ENCODE peak calls at places on chromosomes 7 and 10, in eight cellular contexts. L, Z, P, R, B, V, I and C are unnamed samples.

GRCh38 chr7:100545636-100546128 is 6.7 kb downstream of the AGFG2 start:
- DNase-seq in B (peak; percentile 96), L (no peak), R (peak; percentile 39), V (peak; percentile 68), I (peak; percentile 70), Z (peak; percentile 73), P (peak; percentile 67), C (peak; percentile 42)

GRCh38 chr7:64087501-64087900 is 42.3 kb downstream of the ZNF727 start:
- DNase-seq in P (no peak), V (no peak), B (no peak), Z (no peak), I (no peak), R (no peak), L (no peak), C (no peak)

GRCh38 chr10:14761372-14761771 is 13.3 kb downstream of the FAM107B start:
- DNase-seq in L (no peak), V (no peak), B (no peak), I (no peak), R (no peak), Z (no peak), P (no peak), C (no peak)

GRCh38 chr7:45484094-45484493 is 90.1 kb upstream of the ADCY1 start:
- DNase-seq in R (no peak), P (no peak), B (no peak), Z (no peak), V (no peak), I (no peak), L (no peak), C (no peak)

GRCh38 chr10:11684717-11685645 is 57.2 kb upstream of the ECHDC3 start:
- DNase-seq in L (no peak), Z (peak; percentile 52), V (peak; percentile 51), I (no peak), B (peak; percentile 88), R (peak; percentile 74), P (peak; percentile 70), C (peak; percentile 74)

GRCh38 chr7:45196374-45196773 is 38.8 kb downstream of the RAMP3 start:
- DNase-seq in B (no peak), P (no peak), V (no peak), L (no peak), R (no peak), I (no peak), Z (no peak), C (no peak)

GRCh38 chr10:63217120-63217605 is 84.0 kb downstream of the NRBF2 start:
- DNase-seq in B (peak; percentile 44), V (no peak), P (no peak), L (no peak), R (no peak), I (peak; percentile 82), Z (no peak), C (no peak)

GRCh38 chr7:52283399-52283798 is 752.0 kb upstream of the POM121L12 start:
- DNase-seq in B (no peak), Z (no peak), P (no peak), V (no peak), I (no peak), R (no peak), L (no peak), C (no peak)

GRCh38 chr10:93464826-93465388 is 17.2 kb downstream of the MYOF start:
- DNase-seq in B (no peak), R (no peak), Z (no peak), L (no peak), I (no peak), P (no peak), V (no peak), C (no peak)

GRCh38 chr10:49280001-49280408 is 19.0 kb upstream of the C10orf71 start:
- DNase-seq in I (no peak), P (no peak), Z (no peak), L (peak; percentile 11), B (peak; percentile 36), R (no peak), V (no peak), C (no peak)

GRCh38 chr7:16765436-16765859 is 11.9 kb downstream of the TSPAN13 start:
- DNase-seq in V (no peak), R (no peak), B (no peak), I (no peak), P (no peak), L (no peak), Z (no peak), C (no peak)

GRCh38 chr7:120184866-120185265 is 88.1 kb upstream of the KCND2 start:
- DNase-seq in L (no peak), Z (no peak), P (no peak), B (no peak), V (no peak), R (no peak), I (no peak), C (no peak)

GRCh38 chr7:28347462-28347861 is 64.9 kb upstream of the CREB5 start:
- DNase-seq in P (no peak), B (no peak), Z (no peak), V (no peak), L (no peak), R (no peak), I (no peak), C (no peak)

GRCh38 chr10:97915761-97916160 is 66.1 kb downstream of the GOLGA7B start:
- DNase-seq in B (no peak), R (no peak), P (no peak), L (no peak), Z (no peak), V (no peak), I (peak; percentile 88), C (no peak)

GRCh38 chr7:136687693-136688322 is 180.6 kb upstream of the CHRM2 start:
- DNase-seq in Z (no peak), L (no peak), R (no peak), B (peak; percentile 29), P (no peak), V (no peak), I (peak; percentile 9), C (no peak)

GRCh38 chr7:14600766-14601367 is 301.7 kb downstream of the DGKB start:
- DNase-seq in I (no peak), V (no peak), R (no peak), B (no peak), L (no peak), P (no peak), Z (no peak), C (no peak)

GRCh38 chr10:5555881-5556280 is 31.1 kb downstream of the CALML3 start:
- DNase-seq in Z (peak; percentile 8), I (no peak), V (no peak), R (no peak), L (no peak), P (no peak), B (no peak), C (no peak)

GRCh38 chr10:98212204-98212603 is 55.8 kb downstream of the LOXL4 start:
- DNase-seq in Z (no peak), P (no peak), B (no peak), R (no peak), L (no peak), V (no peak), I (no peak), C (no peak)

GRCh38 chr7:55258631-55259030 is 106.5 kb upstream of the LANCL2 start:
- DNase-seq in R (no peak), I (no peak), V (no peak), B (peak; percentile 79), L (peak; percentile 10), P (no peak), Z (no peak), C (no peak)

GRCh38 chr7:42235734-42236133 is 1.3 kb downstream of the GLI3 start:
- DNase-seq in Z (no peak), R (peak; percentile 9), P (no peak), V (no peak), B (no peak), I (no peak), L (no peak), C (no peak)

GRCh38 chr7:126398851-126399529 is 853.8 kb downstream of the GRM8 start:
- DNase-seq in Z (no peak), B (no peak), I (no peak), P (no peak), R (no peak), V (no peak), L (no peak), C (no peak)

GRCh38 chr7:115410427-115410805 is 488.5 kb downstream of the MDFIC start:
- DNase-seq in P (no peak), V (no peak), I (no peak), L (no peak), R (no peak), B (no peak), Z (no peak), C (no peak)

GRCh38 chr7:7564323-7564780 is 2.3 kb upstream of the MIOS start:
- DNase-seq in P (peak; percentile 44), R (no peak), B (peak; percentile 92), Z (no peak), L (no peak), I (no peak), V (no peak), C (no peak)

GRCh38 chr7:43711503-43711902 is 17.8 kb downstream of the COA1 start:
- DNase-seq in I (no peak), P (no peak), R (no peak), Z (no peak), B (no peak), V (no peak), L (no peak), C (no peak)

GRCh38 chr10:114042895-114043531 is 653 bp upstream of the ADRB1 start:
- DNase-seq in R (peak; percentile 21), P (no peak), L (no peak), V (peak; percentile 61), I (no peak), B (no peak), Z (no peak), C (no peak)

GRCh38 chr10:102537367-102537766 is 33.6 kb downstream of the SUFU start:
- DNase-seq in P (no peak), B (no peak), V (no peak), R (no peak), L (no peak), Z (no peak), I (no peak), C (no peak)

GRCh38 chr10:97464226-97464625 is 18.3 kb downstream of the ZDHHC16 start:
- DNase-seq in Z (no peak), I (no peak), V (no peak), P (no peak), L (no peak), B (no peak), R (no peak), C (no peak)

GRCh38 chr7:105306160-105306784 is 82.4 kb downstream of the SRPK2 start:
- DNase-seq in R (no peak), I (peak; percentile 21), B (no peak), V (no peak), L (no peak), P (no peak), Z (no peak), C (no peak)

GRCh38 chr7:158530800-158531609 is 56.6 kb downstream of the PTPRN2 start:
- DNase-seq in R (no peak), P (no peak), I (no peak), B (no peak), V (no peak), L (no peak), Z (no peak), C (no peak)